ENCODE peak calls at places on chromosomes 3 and 15, in seven cellular contexts. Q is lung; A is GM23338; C is astrocyte of the spinal cord; T is ovary; L is fibroblast of lung; F is CD4-positive, alpha-beta memory T cell. R is an unnamed sample.

GRCh38 chr3:112333386-112334334 is 704 bp downstream of the CD200 start:
- DNase-seq in Q (no peak), A (peak; percentile 87), C (peak; percentile 59), T (peak; percentile 31), L (peak; percentile 48), F (peak; percentile 6), R (no peak)

GRCh38 chr15:89912145-89912673 is 543 bp downstream of the ARPIN start:
- DNase-seq in Q (no peak), A (peak; percentile 46), C (peak; percentile 8), T (peak; percentile 35), L (peak; percentile 22), F (no peak), R (no peak)

GRCh38 chr3:133829310-133829707 is 23.7 kb downstream of the SRPRB start:
- DNase-seq in Q (no peak), A (no peak), C (no peak), T (no peak), L (no peak), F (no peak), R (no peak)

GRCh38 chr15:66170042-66170441 is 83.5 kb downstream of the MEGF11 start:
- DNase-seq in Q (no peak), A (no peak), C (no peak), T (no peak), L (no peak), F (no peak), R (no peak)

GRCh38 chr3:102223139-102223538 is 211.7 kb upstream of the ZPLD1 start:
- DNase-seq in Q (no peak), A (no peak), C (no peak), T (no peak), L (no peak), F (no peak), R (no peak)

GRCh38 chr3:143155756-143156155 is 36.2 kb downstream of the CHST2 start:
- DNase-seq in Q (no peak), A (no peak), C (no peak), T (no peak), L (no peak), F (no peak), R (no peak)

GRCh38 chr3:126121074-126121473 is 37.1 kb upstream of the SLC41A3 start:
- DNase-seq in Q (no peak), A (no peak), C (no peak), T (peak; percentile 6), L (no peak), F (no peak), R (no peak)

GRCh38 chr3:102123590-102124190 is 274.4 kb downstream of the NFKBIZ start:
- DNase-seq in Q (no peak), A (no peak), C (no peak), T (no peak), L (peak; percentile 11), F (no peak), R (no peak)

GRCh38 chr15:45891766-45892165 is 256.9 kb downstream of the SQOR start:
- DNase-seq in Q (no peak), A (no peak), C (no peak), T (no peak), L (no peak), F (no peak), R (no peak)

GRCh38 chr3:81980566-81981494 is 219.4 kb upstream of the GBE1 start:
- DNase-seq in Q (no peak), A (no peak), C (no peak), T (no peak), L (no peak), F (no peak), R (no peak)

GRCh38 chr15:33742807-33743206 is 225.5 kb upstream of the CHRM5 start:
- DNase-seq in Q (no peak), A (no peak), C (peak; percentile 14), T (no peak), L (peak; percentile 24), F (no peak), R (no peak)

GRCh38 chr15:64566629-64567427 is 106.5 kb downstream of the ZNF609 start:
- DNase-seq in Q (no peak), A (peak; percentile 41), C (no peak), T (no peak), L (no peak), F (no peak), R (no peak)

GRCh38 chr15:70324001-70324974 is 226.6 kb upstream of the TLE3 start:
- DNase-seq in Q (no peak), A (no peak), C (peak; percentile 83), T (peak; percentile 34), L (peak; percentile 63), F (no peak), R (no peak)

GRCh38 chr3:56904526-56905245 is 102.9 kb upstream of the ARHGEF3 start:
- DNase-seq in Q (no peak), A (no peak), C (no peak), T (no peak), L (peak; percentile 23), F (no peak), R (no peak)

GRCh38 chr3:59486468-59486964 is 436.7 kb upstream of the CFAP20DC start:
- DNase-seq in Q (no peak), A (no peak), C (no peak), T (no peak), L (no peak), F (no peak), R (no peak)

GRCh38 chr15:20349774-20350498 is 191.7 kb downstream of the GOLGA6L6 start:
- DNase-seq in Q (no peak), A (no peak), C (no peak), T (peak; percentile 16), L (no peak), F (no peak), R (no peak)

GRCh38 chr3:46019707-46020106 is 7.6 kb downstream of the XCR1 start:
- DNase-seq in Q (no peak), A (no peak), C (no peak), T (no peak), L (no peak), F (no peak), R (no peak)

GRCh38 chr3:195100903-195101591 is 169.9 kb downstream of the XXYLT1 start:
- DNase-seq in Q (peak; percentile 72), A (no peak), C (no peak), T (no peak), L (peak; percentile 19), F (no peak), R (no peak)

GRCh38 chr3:150545419-150546225 is 674 bp downstream of the SERP1 start:
- DNase-seq in Q (no peak), A (peak; percentile 43), C (no peak), T (no peak), L (peak; percentile 24), F (peak; percentile 20), R (no peak)

GRCh38 chr3:150210461-150211110 is 197.5 kb upstream of the TSC22D2 start:
- DNase-seq in Q (no peak), A (peak; percentile 34), C (no peak), T (no peak), L (no peak), F (no peak), R (no peak)

GRCh38 chr3:100289339-100289738 is 28.5 kb downstream of the TBC1D23 start:
- DNase-seq in Q (no peak), A (no peak), C (no peak), T (no peak), L (no peak), F (no peak), R (no peak)

GRCh38 chr3:159786489-159787181 is 202.0 kb upstream of the IL12A start:
- DNase-seq in Q (no peak), A (no peak), C (no peak), T (no peak), L (peak; percentile 23), F (no peak), R (no peak)

GRCh38 chr3:159788291-159788690 is 200.3 kb upstream of the IL12A start:
- DNase-seq in Q (no peak), A (no peak), C (peak; percentile 75), T (no peak), L (no peak), F (no peak), R (no peak)

GRCh38 chr3:159788987-159789386 is 199.6 kb upstream of the IL12A start:
- DNase-seq in Q (no peak), A (no peak), C (no peak), T (no peak), L (no peak), F (no peak), R (no peak)

GRCh38 chr3:159787794-159788205 is 200.8 kb upstream of the IL12A start:
- DNase-seq in Q (no peak), A (no peak), C (peak; percentile 78), T (no peak), L (peak; percentile 86), F (no peak), R (peak; percentile 59)

GRCh38 chr3:159787191-159787590 is 201.4 kb upstream of the IL12A start:
- DNase-seq in Q (no peak), A (no peak), C (peak; percentile 87), T (no peak), L (peak; percentile 90), F (no peak), R (no peak)
- H3K4me3 ChIP-seq in Q (no peak overlapping the region), A (no peak overlapping the region), C (no peak overlapping the region), T (no peak overlapping the region), L (no peak overlapping the region), F (no peak overlapping the region), R (no peak overlapping the region)

DNA sequence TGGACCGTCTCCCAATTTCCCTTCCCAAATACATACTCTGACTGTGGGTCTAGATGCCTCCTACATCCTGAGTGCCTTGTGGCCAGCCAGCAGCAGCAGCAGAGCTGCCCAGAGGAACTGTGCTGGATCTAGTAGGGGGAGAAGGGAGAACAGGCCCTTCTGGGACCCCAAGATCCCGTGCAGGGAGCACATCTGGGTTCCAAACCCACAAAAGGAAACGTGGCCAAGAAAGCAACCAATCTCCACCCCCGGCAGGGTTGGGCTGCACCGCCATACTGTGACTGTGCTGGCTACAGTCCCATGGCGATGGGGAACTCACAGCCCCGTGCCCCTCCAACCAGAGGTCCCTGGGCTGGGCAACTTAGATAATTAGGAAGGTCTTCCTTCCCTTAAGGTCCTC is 86.3 kb downstream of the PPCDC start:
- DNase-seq in Q (no peak), A (no peak), C (no peak), T (no peak), L (no peak), F (no peak), R (no peak)
- H3K4me3 ChIP-seq in Q (no peak overlapping the region), A (no peak overlapping the region), C (no peak overlapping the region), T (no peak overlapping the region), L (no peak overlapping the region), F (no peak overlapping the region), R (no peak overlapping the region)

DNA sequence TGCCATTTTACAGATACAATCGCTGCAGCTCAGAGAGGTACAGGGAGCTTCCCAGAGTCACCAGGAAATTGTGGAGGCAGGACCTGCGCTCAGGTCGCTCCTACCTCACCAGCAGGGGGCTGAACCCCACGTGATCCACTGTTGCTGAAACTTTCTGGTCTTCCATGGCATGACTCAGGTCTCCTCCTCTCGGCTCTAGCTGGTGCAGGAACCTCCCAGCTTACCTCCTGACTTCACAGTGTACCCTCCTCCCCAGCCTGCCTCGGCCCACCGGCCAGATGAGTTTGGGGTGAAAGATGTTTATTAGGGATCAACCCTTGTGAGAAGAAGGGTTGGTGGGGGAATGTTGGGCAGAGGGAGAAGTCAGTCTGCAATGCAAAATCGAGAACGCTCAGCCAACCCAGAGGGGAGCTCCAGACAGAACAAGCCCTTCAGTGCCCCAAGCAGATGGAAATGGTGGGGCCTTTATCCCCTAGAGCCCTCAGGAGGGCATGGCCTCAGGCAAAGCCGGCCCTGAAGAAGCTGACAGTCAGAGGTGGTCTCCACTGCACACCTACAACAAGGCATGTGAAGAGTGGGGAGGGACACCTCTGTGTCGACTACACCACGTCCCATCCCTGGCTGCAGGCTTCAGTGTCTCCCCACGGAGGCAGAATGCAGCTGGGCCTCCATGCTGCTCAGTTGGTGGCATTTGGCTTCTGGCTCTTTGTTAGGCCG is 118.6 kb upstream of the PRR20G start:
- DNase-seq in Q (no peak), A (peak; percentile 50), C (no peak), T (peak; percentile 5), L (no peak), F (no peak), R (peak; percentile 60)
- H3K4me3 ChIP-seq in Q (no peak overlapping the region), A (no peak overlapping the region), C (no peak overlapping the region), T (no peak overlapping the region), L (no peak overlapping the region), F (no peak overlapping the region), R (no peak overlapping the region)

GRCh38 chr3:43366880-43367279 is 80.5 kb downstream of the SNRK start:
- DNase-seq in Q (no peak), A (no peak), C (no peak), T (no peak), L (no peak), F (no peak), R (no peak)
- H3K4me3 ChIP-seq in Q (no peak overlapping the region), A (no peak overlapping the region), C (no peak overlapping the region), T (no peak overlapping the region), L (no peak overlapping the region), F (no peak overlapping the region), R (no peak overlapping the region)

R was measured in ascending aorta.